ENCODE peak calls at places on chromosomes 16 and 17, in five cellular contexts. J, R, P, I and B are unnamed samples.

GRCh38 chr16:50540711-50541007 is 7.5 kb upstream of the NKD1 start:
- DNase-seq in J (no peak), R (no peak), P (no peak), I (no peak), B (no peak)

GRCh38 chr17:67801626-67802175 is 23.6 kb upstream of the BPTF start:
- DNase-seq in J (no peak), R (no peak), P (no peak), I (no peak), B (no peak)

GRCh38 chr16:53732296-53732929 is 28.5 kb downstream of the FTO start:
- DNase-seq in J (no peak), R (no peak), P (no peak), I (peak), B (no peak)

GRCh38 chr17:73786286-73786743 is 142.1 kb upstream of the SDK2 start:
- DNase-seq in J (no peak), R (no peak), P (peak), I (no peak), B (no peak)

GRCh38 chr17:8041249-8041928 is 2.5 kb downstream of the ALOX15B start:
- DNase-seq in J (peak), R (no peak), P (peak), I (peak), B (no peak)

GRCh38 chr16:81823111-81823510 is 44.0 kb downstream of the PLCG2 start:
- DNase-seq in J (peak), R (peak), P (peak), I (peak), B (no peak)

GRCh38 chr17:33234930-33235685 is 58.0 kb downstream of the ASIC2 start:
- DNase-seq in J (peak), R (peak), P (peak), I (no peak), B (no peak)

GRCh38 chr17:261640-262039 is 80.2 kb upstream of the DOC2B start:
- DNase-seq in J (no peak), R (no peak), P (no peak), I (no peak), B (no peak)

GRCh38 chr17:64627797-64628196 is 34.3 kb downstream of the SMURF2 start:
- DNase-seq in J (no peak), R (no peak), P (no peak), I (no peak), B (no peak)

GRCh38 chr17:8894673-8895578 is 27.5 kb upstream of the PIK3R6 start:
- DNase-seq in J (peak), R (peak), P (peak), I (peak), B (peak)

GRCh38 chr17:17778308-17779014 is 58.3 kb downstream of the SREBF1 start:
- DNase-seq in J (no peak), R (peak), P (peak), I (peak), B (no peak)

GRCh38 chr16:4918790-4919210 is 18.1 kb downstream of the PPL start:
- DNase-seq in J (no peak), R (no peak), P (no peak), I (no peak), B (no peak)

GRCh38 chr17:47275245-47275984 is 21.8 kb downstream of the ITGB3 start:
- DNase-seq in J (peak), R (peak), P (peak), I (peak), B (peak)

GRCh38 chr16:13733561-13733960 is 186.4 kb upstream of the ERCC4 start:
- DNase-seq in J (no peak), R (no peak), P (no peak), I (no peak), B (no peak)

GRCh38 chr16:56625140-56625942 is at the start of gene MT1E:
- DNase-seq in J (peak), R (peak), P (peak), I (peak), B (no peak)

GRCh38 chr16:2005646-2006045 is 4.0 kb downstream of the ZNF598 start:
- DNase-seq in J (no peak), R (no peak), P (no peak), I (no peak), B (no peak)

GRCh38 chr17:15185625-15185991 is 79.5 kb downstream of the PMP22 start:
- DNase-seq in J (peak), R (no peak), P (peak), I (peak), B (no peak)

GRCh38 chr17:61862975-61863800 is at the start of gene BRIP1:
- DNase-seq in J (peak), R (peak), P (peak), I (peak), B (peak)

GRCh38 chr17:33927732-33928133 is 327.4 kb upstream of the CCL2 start:
- DNase-seq in J (no peak), R (no peak), P (no peak), I (peak), B (no peak)

GRCh38 chr17:70208080-70208794 is 38.9 kb downstream of the KCNJ2 start:
- DNase-seq in J (no peak), R (no peak), P (no peak), I (no peak), B (no peak)

GRCh38 chr17:3557768-3558583 is at the start of gene TRPV3:
- DNase-seq in J (no peak), R (no peak), P (peak), I (no peak), B (no peak)

GRCh38 chr17:15971108-15971507 is 26.2 kb downstream of the ADORA2B start:
- DNase-seq in J (no peak), R (no peak), P (no peak), I (no peak), B (no peak)

GRCh38 chr17:61495161-61495857 is 43.1 kb downstream of the TBX4 start:
- DNase-seq in J (no peak), R (no peak), P (no peak), I (no peak), B (no peak)

GRCh38 chr17:64765191-64765889 is 103.2 kb upstream of the SMURF2 start:
- DNase-seq in J (no peak), R (no peak), P (no peak), I (no peak), B (no peak)

GRCh38 chr16:57906385-57907316 is 64.3 kb downstream of the CNGB1 start:
- DNase-seq in J (no peak), R (no peak), P (no peak), I (peak), B (no peak)
- TF ChIP-seq CTCF in J (peak), R (peak), P (no peak), I (peak), B (no peak)

DNA sequence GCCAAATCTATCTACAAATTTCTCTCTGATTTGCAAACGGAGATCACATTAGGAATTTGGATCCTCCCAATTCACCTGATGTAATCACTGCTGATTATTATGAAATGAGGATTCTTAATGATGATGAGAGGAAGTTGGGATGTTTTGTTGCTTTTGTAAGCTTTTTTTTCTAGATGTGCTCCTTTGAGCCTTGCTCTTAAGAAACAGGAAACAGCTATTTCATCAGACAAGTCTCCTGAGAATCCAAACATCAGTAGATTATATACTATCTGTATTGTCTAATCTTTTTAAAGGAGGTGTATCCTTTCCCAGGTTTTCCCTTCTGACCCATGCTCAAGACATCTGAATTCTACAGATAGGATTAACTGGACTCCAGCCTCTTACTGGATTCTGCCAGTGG is 73.3 kb downstream of the KIF2B start:
- DNase-seq in J (no peak), R (no peak), P (no peak), I (no peak), B (no peak)
- TF ChIP-seq CTCF in J (no peak), R (no peak), P (no peak), I (no peak), B (no peak)

DNA sequence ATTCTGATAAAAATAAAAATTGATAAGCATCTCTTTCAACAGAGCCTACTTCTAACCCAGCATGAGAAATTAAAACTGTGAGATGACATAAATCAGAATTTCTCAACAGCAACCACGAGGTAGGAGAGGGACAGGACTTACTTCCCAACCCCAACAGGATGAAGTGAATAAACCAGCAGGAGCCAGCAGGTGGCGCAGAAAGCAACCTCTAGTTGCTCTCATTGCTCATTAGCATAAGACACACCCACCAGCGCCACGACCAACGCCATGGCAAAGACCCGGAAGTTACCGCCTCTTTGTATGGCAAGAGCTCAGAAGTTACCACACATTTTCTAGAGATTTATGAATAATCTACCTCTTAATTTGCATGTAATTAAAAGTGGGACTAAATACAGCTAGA is 189.4 kb upstream of the CDH8 start:
- DNase-seq in J (peak), R (peak), P (peak), I (peak), B (peak)
- TF ChIP-seq CTCF in J (no peak), R (peak), P (no peak), I (no peak), B (peak)

GRCh38 chr17:72060084-72060483 is 60.7 kb upstream of the SOX9 start:
- DNase-seq in J (no peak), R (no peak), P (no peak), I (no peak), B (no peak)

GRCh38 chr17:72053069-72053846 is 67.6 kb upstream of the SOX9 start:
- DNase-seq in J (no peak), R (no peak), P (no peak), I (no peak), B (no peak)

GRCh38 chr17:72056727-72057290 is 64.0 kb upstream of the SOX9 start:
- DNase-seq in J (no peak), R (no peak), P (no peak), I (peak), B (no peak)

GRCh38 chr17:72056155-72056554 is 64.7 kb upstream of the SOX9 start:
- DNase-seq in J (no peak), R (no peak), P (no peak), I (no peak), B (no peak)
- TF ChIP-seq CTCF in J (no peak), R (no peak), P (no peak), I (no peak), B (no peak)

GRCh38 chr17:37082461-37082860 is 133.7 kb downstream of the AATF start:
- DNase-seq in J (no peak), R (no peak), P (no peak), I (no peak), B (no peak)

GRCh38 chr17:37079735-37080134 is 131.0 kb downstream of the AATF start:
- DNase-seq in J (no peak), R (no peak), P (no peak), I (no peak), B (no peak)

GRCh38 chr17:37082985-37083384 is 134.2 kb downstream of the AATF start:
- DNase-seq in J (no peak), R (no peak), P (no peak), I (no peak), B (no peak)

GRCh38 chr17:37081287-37081686 is 132.5 kb downstream of the AATF start:
- DNase-seq in J (no peak), R (no peak), P (no peak), I (no peak), B (no peak)

DNA sequence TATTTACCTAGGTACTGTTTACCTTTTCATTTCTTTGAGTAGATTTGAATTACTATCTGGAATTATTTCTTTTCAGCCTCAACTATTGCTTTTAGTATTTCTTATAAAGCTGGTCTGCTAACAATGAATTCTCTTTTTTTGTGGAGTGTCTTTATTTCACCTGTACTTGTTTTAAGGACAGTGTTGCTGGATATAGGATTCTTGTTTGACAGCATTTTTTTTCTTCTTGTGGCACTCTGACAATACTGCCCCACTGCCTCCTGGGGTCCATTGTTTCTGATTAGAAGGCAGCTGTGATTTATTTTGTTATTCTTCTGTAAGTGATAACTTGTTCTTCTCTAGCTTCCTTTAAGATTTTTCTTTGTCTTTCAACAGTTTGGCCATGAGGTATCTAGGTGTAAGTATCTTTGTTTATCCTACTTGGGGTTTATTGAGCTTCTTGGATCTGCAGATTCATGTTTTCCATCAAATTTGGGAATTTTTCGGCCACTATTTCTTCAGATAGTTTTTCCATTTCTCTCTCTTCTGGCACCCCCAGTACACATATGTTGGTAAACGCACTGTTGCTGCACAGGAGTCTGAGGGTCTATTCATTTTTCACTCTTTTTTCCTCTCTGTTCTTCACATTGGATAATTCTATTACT is 130.4 kb downstream of the AATF start:
- DNase-seq in J (no peak), R (no peak), P (no peak), I (no peak), B (no peak)
- TF ChIP-seq CTCF in J (no peak), R (no peak), P (no peak), I (no peak), B (no peak)

DNA sequence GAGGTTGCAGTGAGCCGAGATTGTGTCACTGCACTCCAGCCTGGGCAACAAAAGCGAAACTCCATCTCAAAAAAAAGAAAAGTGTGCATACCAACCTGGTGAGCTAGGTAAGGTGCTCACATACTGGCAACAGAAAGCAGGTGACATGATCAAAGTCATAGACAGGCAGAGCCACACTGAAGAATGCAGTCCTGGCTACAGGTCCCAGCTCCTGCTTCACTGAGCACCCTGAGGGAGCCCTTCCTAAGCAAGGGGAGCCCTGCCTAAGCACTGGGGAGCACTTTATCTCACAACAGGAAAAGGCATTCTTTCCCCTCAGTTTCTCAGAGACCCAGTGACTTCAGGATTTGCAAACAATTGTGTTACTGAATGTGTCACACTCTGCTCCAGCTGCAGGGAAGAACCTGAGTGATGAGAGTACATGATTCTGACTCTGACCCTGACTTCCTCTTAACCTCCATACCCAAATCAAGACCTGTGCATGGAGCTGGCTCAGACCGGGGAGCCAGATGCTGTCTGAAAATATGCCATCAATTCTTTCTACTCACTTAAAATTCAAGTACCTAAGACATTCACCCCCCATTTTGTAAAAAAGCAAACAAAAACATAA is 40.5 kb downstream of the ANKRD11 start:
- DNase-seq in J (no peak), R (no peak), P (no peak), I (no peak), B (no peak)
- TF ChIP-seq CTCF in J (no peak), R (no peak), P (no peak), I (no peak), B (no peak)

GRCh38 chr17:81097134-81097942 is 62.4 kb downstream of the BAIAP2 start:
- DNase-seq in J (peak), R (peak), P (peak), I (peak), B (peak)
- TF ChIP-seq CTCF in J (peak), R (peak), P (peak), I (peak), B (peak)

GRCh38 chr17:50425682-50426471 is at the start of gene ACSF2:
- DNase-seq in J (peak), R (peak), P (peak), I (peak), B (peak)

GRCh38 chr17:50426472-50426782 is 409 bp downstream of the ACSF2 start:
- DNase-seq in J (no peak), R (no peak), P (no peak), I (no peak), B (no peak)

GRCh38 chr17:50425001-50425681 is 877 bp upstream of the ACSF2 start:
- DNase-seq in J (no peak), R (no peak), P (no peak), I (no peak), B (no peak)

GRCh38 chr17:50428831-50429424 is 2.9 kb downstream of the ACSF2 start:
- DNase-seq in J (no peak), R (no peak), P (no peak), I (no peak), B (peak)

GRCh38 chr17:50426814-50427787 is 1.1 kb downstream of the ACSF2 start:
- DNase-seq in J (peak), R (peak), P (peak), I (peak), B (no peak)
- TF ChIP-seq CTCF in J (no peak), R (no peak), P (no peak), I (peak), B (no peak)